ENCODE peak calls at places on chromosomes 11 and 22, in five cellular contexts. P is stimulated activated CD4-positive, alpha-beta T cell treated with anti-CD3 and anti-CD28 coated beads, Interleukin-1b, Interleukin-23, amount 100 ng/mL, for 24 hours; G is ELR; X is T1000; E is upper lobe of right lung. U is an unnamed sample.

GRCh38 chr11:133164986-133165385 is 367.3 kb downstream of the OPCML start:
- DNase-seq in E (no peak), P (no peak), X (no peak), G (no peak), U (no peak)

GRCh38 chr11:47560431-47560830 is 5.0 kb upstream of the PTPMT1 start:
- DNase-seq in X (no peak), E (no peak), P (no peak), G (no peak), U (no peak)

GRCh38 chr11:110356769-110357671 is 60.6 kb upstream of the RDX start:
- DNase-seq in X (peak; percentile 11), E (no peak), P (no peak), G (peak; percentile 67), U (peak; percentile 26)

GRCh38 chr11:16777576-16777975 is 39.1 kb downstream of the C11orf58 start:
- DNase-seq in X (no peak), E (peak; percentile 33), G (no peak), P (no peak), U (no peak)

GRCh38 chr22:40703731-40704130 is 24.4 kb downstream of the MCHR1 start:
- DNase-seq in E (no peak), G (no peak), P (no peak), X (no peak), U (no peak)

GRCh38 chr11:118705111-118705741 is 25.8 kb upstream of the TREH start:
- DNase-seq in E (no peak), X (no peak), G (no peak), P (no peak), U (no peak)

GRCh38 chr11:85626496-85626895 is 648 bp downstream of the DLG2 start:
- DNase-seq in X (no peak), G (no peak), E (no peak), P (no peak), U (no peak)

GRCh38 chr11:91730071-91730470 is 494.5 kb upstream of the FAT3 start:
- DNase-seq in E (no peak), G (no peak), P (no peak), X (no peak), U (no peak)

GRCh38 chr11:111454561-111455192 is 57.5 kb downstream of the BTG4 start:
- DNase-seq in P (peak; percentile 7), G (peak; percentile 75), E (no peak), X (peak; percentile 36), U (peak; percentile 82)

U was measured in mammary epithelial cell.